ENCODE peak calls at places on chromosomes 11 and 22, in six cellular contexts. D is heart left ventricle; N is mesenchymal stem cell; V is transverse colon; X is CD4-positive, CD25-positive, alpha-beta regulatory T cell; B is upper lobe of right lung. R is an unnamed sample.
A peak's percentile ranks its signal among the peaks of the same experiment; 100 is the strongest.

GRCh38 chr11:82216927-82217570 is 516.6 kb downstream of the FAM181B start:
- DNase-seq in B (no peak), V (no peak), X (no peak), N (no peak), D (no peak), R (no peak)

GRCh38 chr11:19110290-19110689 is 6.7 kb upstream of the ZDHHC13 start:
- DNase-seq in B (no peak), D (peak; percentile 53), X (no peak), V (no peak), N (no peak), R (no peak)

GRCh38 chr22:27240298-27240885 is 561.2 kb downstream of the MN1 start:
- DNase-seq in X (no peak), N (peak; percentile 52), B (no peak), D (no peak), V (no peak), R (no peak)

GRCh38 chr11:134339756-134340155 is 8.0 kb downstream of the GLB1L2 start:
- DNase-seq in B (no peak), V (peak; percentile 70), D (no peak), N (no peak), X (no peak), R (peak; percentile 80)

GRCh38 chr11:48098024-48098423 is 117.7 kb downstream of the PTPRJ start:
- DNase-seq in X (no peak), N (no peak), B (no peak), V (no peak), D (no peak), R (no peak)

GRCh38 chr22:37137131-37137530 is 12.6 kb downstream of the IL2RB start:
- DNase-seq in V (no peak), X (no peak), B (no peak), N (no peak), D (no peak), R (no peak)

GRCh38 chr11:17400048-17400775 is 11.8 kb upstream of the KCNJ11 start:
- DNase-seq in N (no peak), B (no peak), D (no peak), X (no peak), V (no peak), R (no peak)

GRCh38 chr11:43904737-43905515 is 24.3 kb downstream of the ALKBH3 start:
- DNase-seq in V (no peak), X (no peak), N (peak; percentile 53), D (no peak), B (no peak), R (peak; percentile 26)

GRCh38 chr11:73353422-73353821 is 22.8 kb upstream of the RELT start:
- DNase-seq in D (no peak), B (no peak), N (no peak), X (no peak), V (no peak), R (no peak)

GRCh38 chr11:111730871-111731591 is 35.2 kb downstream of the PPP2R1B start:
- DNase-seq in V (peak; percentile 45), D (peak; percentile 44), X (no peak), B (no peak), N (no peak), R (no peak)

DNA sequence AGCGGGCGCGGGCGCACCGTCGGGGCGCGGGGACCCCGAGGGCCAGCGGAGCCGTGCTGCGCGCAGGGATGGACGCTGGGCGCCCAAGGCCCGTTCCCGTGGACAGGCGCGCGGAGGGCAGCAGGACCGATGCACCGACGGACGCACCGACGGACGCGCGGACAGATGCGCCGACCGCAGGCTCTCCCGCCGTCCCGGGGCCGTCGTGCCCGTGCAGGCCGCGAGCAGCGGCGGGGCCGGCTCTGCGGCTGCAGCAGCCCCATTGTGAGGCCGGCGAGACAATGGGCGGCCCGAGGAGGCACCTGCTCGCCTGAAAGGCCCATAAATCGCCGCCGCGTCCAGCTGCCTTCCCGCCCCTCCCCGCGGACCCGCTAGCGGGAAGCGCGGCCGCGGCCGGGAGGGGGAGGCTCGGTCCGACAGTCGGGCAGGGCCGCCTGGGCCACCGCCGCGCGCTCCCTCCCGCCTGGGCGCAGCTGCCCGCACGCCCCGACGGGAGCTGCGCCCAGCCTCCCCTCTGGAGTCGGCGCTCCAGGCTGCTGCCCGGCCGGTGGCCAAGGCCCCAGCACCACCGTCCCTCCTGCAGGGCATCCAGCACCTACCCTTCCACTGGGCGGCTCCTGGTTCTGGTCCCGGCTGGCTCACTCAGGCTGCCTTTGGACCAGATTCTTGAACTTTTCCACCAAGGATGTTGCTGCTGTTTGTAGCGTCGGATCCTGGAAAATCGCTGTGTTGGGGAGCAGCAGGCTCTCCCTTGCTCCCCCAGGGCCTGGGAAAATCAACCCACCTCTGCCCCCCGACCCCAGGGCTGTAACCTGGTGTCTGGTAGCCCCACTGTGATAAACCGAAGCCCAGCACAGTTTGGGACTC is 15.8 kb downstream of the CDKN1C start:
- DNase-seq in V (no peak), B (no peak), X (no peak), N (no peak), D (no peak), R (no peak)
- H3K27ac ChIP-seq in V (no peak overlapping the region), B (no peak overlapping the region), X (no peak overlapping the region), N (no peak overlapping the region), D (no peak overlapping the region), R (no peak overlapping the region)

GRCh38 chr11:12746593-12747097 is 72.4 kb downstream of the TEAD1 start:
- DNase-seq in V (no peak), B (no peak), N (peak; percentile 81), X (no peak), D (peak; percentile 74), R (peak; percentile 82)
- H3K27ac ChIP-seq in V (no peak overlapping the region), B (no peak overlapping the region), N (peak overlapping the region; percentile 70), X (no peak overlapping the region), D (peak overlapping the region; percentile 9), R (peak overlapping the region; percentile 73)

GRCh38 chr22:42396621-42397331 is 35.4 kb downstream of the NFAM1 start:
- DNase-seq in B (no peak), V (peak; percentile 17), N (no peak), X (no peak), D (peak; percentile 25), R (no peak)

GRCh38 chr22:42400811-42401547 is 31.2 kb downstream of the NFAM1 start:
- DNase-seq in V (no peak), N (no peak), D (no peak), B (no peak), X (no peak), R (no peak)

GRCh38 chr22:42401562-42402334 is 30.5 kb downstream of the NFAM1 start:
- DNase-seq in D (no peak), N (no peak), X (no peak), B (no peak), V (no peak), R (no peak)

GRCh38 chr22:42397332-42398246 is 34.6 kb downstream of the NFAM1 start:
- DNase-seq in N (no peak), B (no peak), V (peak; percentile 35), D (peak; percentile 29), X (no peak), R (no peak)

DNA sequence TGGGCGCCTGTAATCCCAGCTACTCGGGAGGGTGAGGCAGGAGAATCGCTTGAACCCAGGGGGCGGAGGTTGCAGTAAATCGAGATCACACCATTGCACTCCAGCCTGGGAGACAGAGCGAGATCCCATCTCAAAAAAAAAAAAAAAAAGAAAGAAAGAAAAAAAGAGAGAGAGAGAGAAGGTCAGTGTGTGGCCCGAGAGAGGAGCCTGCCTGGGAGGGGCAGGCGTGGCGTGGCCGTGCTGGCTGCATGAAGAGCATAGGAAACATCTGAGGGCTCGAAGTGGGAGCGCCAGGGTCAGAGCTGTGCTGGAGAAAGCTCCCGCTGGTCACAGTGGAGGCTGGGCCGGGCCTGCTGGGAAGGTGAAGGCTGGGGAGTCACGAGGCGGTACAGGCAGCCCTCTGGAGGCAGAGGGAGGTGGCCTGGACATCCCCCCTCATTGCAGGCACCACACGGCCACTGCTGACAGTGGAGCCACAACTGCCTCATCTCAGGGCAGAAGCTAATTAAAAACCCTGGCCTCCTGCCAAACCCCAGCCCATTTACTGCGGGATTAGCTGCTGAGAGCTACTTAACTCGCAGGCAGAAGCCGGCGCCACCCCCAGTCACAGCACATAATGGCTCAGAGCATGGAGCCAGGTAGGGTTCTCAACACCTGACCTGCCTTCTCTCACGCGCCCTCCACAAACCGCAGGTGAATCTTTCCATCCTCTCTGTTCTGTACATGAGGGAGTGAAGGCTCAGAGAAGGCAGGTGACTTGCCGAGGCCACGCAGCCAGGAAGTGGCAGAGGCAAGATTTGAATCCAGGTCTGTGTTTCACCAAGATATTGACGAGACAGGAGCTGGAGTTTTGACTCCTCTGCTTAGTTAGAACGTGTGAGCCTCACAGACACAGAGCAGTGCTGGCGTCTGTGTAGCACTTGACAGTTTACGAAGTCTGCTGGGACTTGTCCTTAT is 32.6 kb downstream of the NFAM1 start:
- DNase-seq in X (no peak), D (no peak), B (peak; percentile 71), V (peak; percentile 40), N (peak; percentile 27), R (no peak)
- H3K27ac ChIP-seq in X (no peak overlapping the region), D (no peak overlapping the region), B (no peak overlapping the region), V (no peak overlapping the region), N (no peak overlapping the region), R (no peak overlapping the region)

DNA sequence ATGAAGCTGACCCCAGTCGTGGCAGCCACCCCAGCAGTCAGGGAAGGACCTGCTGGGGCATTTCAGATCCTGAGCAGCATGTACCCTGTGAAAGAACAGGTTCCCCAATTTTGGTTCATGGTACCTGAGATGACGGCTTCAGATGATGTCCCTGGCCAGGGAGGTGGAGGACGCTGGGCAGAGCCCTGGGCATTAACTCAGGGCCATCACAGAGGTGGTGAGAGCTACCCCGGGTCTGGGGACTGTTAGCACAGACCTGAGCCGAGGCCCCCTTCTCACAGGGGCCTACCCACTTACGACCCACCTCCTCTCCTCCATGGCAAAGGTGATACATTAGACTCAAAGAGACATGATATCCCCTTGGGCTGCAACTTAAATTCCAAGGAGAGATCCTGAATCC is 68.1 kb downstream of the CDKN1C start:
- DNase-seq in X (no peak), N (no peak), B (no peak), V (no peak), D (no peak), R (no peak)
- H3K27ac ChIP-seq in X (no peak overlapping the region), N (no peak overlapping the region), B (no peak overlapping the region), V (no peak overlapping the region), D (no peak overlapping the region), R (peak overlapping the region; percentile 14)

R was measured in RWPE1.